ENCODE peak calls at places on chromosomes 2 and 18, in seven cellular contexts. One of them, this sample, is unnamed.

GRCh38 chr2:113799375-113799774 is 42.9 kb upstream of the SLC35F5 start:
- DNase-seq in tibial nerve: no peak
- DNase-seq in lung microvascular endothelial cell: no peak
- DNase-seq in GM20000: no peak
- DNase-seq in GDM1: no peak
- DNase-seq in stromal cell of bone marrow: no peak
- DNase-seq in NCI-H345: no peak
- DNase-seq in this sample: no peak

GRCh38 chr2:216775043-216775453 is 79.7 kb upstream of the IGFBP5 start:
- DNase-seq in tibial nerve: no peak
- DNase-seq in lung microvascular endothelial cell: peak; percentile 33
- DNase-seq in GM20000: no peak
- DNase-seq in GDM1: no peak
- DNase-seq in stromal cell of bone marrow: peak; percentile 97
- DNase-seq in NCI-H345: peak; percentile 44
- DNase-seq in this sample: no peak

GRCh38 chr2:175490306-175490705 is 308.8 kb upstream of the ATP5MC3 start:
- DNase-seq in tibial nerve: no peak
- DNase-seq in lung microvascular endothelial cell: no peak
- DNase-seq in GM20000: no peak
- DNase-seq in GDM1: no peak
- DNase-seq in stromal cell of bone marrow: no peak
- DNase-seq in NCI-H345: no peak
- DNase-seq in this sample: no peak

GRCh38 chr2:196249860-196250259 is 78.5 kb upstream of the STK17B start:
- DNase-seq in tibial nerve: no peak
- DNase-seq in lung microvascular endothelial cell: no peak
- DNase-seq in GM20000: peak; percentile 35
- DNase-seq in GDM1: peak; percentile 50
- DNase-seq in stromal cell of bone marrow: no peak
- DNase-seq in NCI-H345: no peak
- DNase-seq in this sample: no peak

GRCh38 chr2:161436411-161436810 is 20.3 kb downstream of the TBR1 start:
- DNase-seq in tibial nerve: no peak
- DNase-seq in lung microvascular endothelial cell: no peak
- DNase-seq in GM20000: no peak
- DNase-seq in GDM1: no peak
- DNase-seq in stromal cell of bone marrow: peak; percentile 90
- DNase-seq in NCI-H345: no peak
- DNase-seq in this sample: no peak

GRCh38 chr2:156331572-156332451 is 709 bp downstream of the NR4A2 start:
- DNase-seq in tibial nerve: peak; percentile 75
- DNase-seq in lung microvascular endothelial cell: peak; percentile 86
- DNase-seq in GM20000: peak; percentile 45
- DNase-seq in GDM1: peak; percentile 14
- DNase-seq in stromal cell of bone marrow: peak; percentile 80
- DNase-seq in NCI-H345: peak; percentile 58
- DNase-seq in this sample: peak; percentile 90

GRCh38 chr18:57797209-57797651 is 5.9 kb downstream of the ATP8B1 start:
- DNase-seq in tibial nerve: no peak
- DNase-seq in lung microvascular endothelial cell: no peak
- DNase-seq in GM20000: no peak
- DNase-seq in GDM1: no peak
- DNase-seq in stromal cell of bone marrow: no peak
- DNase-seq in NCI-H345: peak; percentile 80
- DNase-seq in this sample: no peak

GRCh38 chr18:76984193-76985155 is 148.1 kb downstream of the MBP start:
- DNase-seq in tibial nerve: no peak
- DNase-seq in lung microvascular endothelial cell: no peak
- DNase-seq in GM20000: no peak
- DNase-seq in GDM1: no peak
- DNase-seq in stromal cell of bone marrow: no peak
- DNase-seq in NCI-H345: no peak
- DNase-seq in this sample: no peak

GRCh38 chr2:36456227-36456788 is 100.7 kb downstream of the CRIM1 start:
- DNase-seq in tibial nerve: peak; percentile 37
- DNase-seq in lung microvascular endothelial cell: peak; percentile 84
- DNase-seq in GM20000: no peak
- DNase-seq in GDM1: no peak
- DNase-seq in stromal cell of bone marrow: no peak
- DNase-seq in NCI-H345: no peak
- DNase-seq in this sample: no peak

GRCh38 chr2:30541680-30542079 is 94.6 kb downstream of the LCLAT1 start:
- DNase-seq in tibial nerve: no peak
- DNase-seq in lung microvascular endothelial cell: no peak
- DNase-seq in GM20000: no peak
- DNase-seq in GDM1: no peak
- DNase-seq in stromal cell of bone marrow: no peak
- DNase-seq in NCI-H345: no peak
- DNase-seq in this sample: no peak

GRCh38 chr2:197675711-197676188 is 363 bp upstream of the RFTN2 start:
- DNase-seq in tibial nerve: no peak
- DNase-seq in lung microvascular endothelial cell: peak; percentile 75
- DNase-seq in GM20000: no peak
- DNase-seq in GDM1: no peak
- DNase-seq in stromal cell of bone marrow: peak; percentile 63
- DNase-seq in NCI-H345: no peak
- DNase-seq in this sample: no peak

GRCh38 chr2:169734172-169734847 is 678 bp downstream of the KLHL23 start:
- DNase-seq in tibial nerve: no peak
- DNase-seq in lung microvascular endothelial cell: peak; percentile 36
- DNase-seq in GM20000: peak; percentile 70
- DNase-seq in GDM1: peak; percentile 17
- DNase-seq in stromal cell of bone marrow: no peak
- DNase-seq in NCI-H345: peak; percentile 49
- DNase-seq in this sample: no peak

GRCh38 chr2:229553091-229553490 is 161.3 kb downstream of the DNER start:
- DNase-seq in tibial nerve: no peak
- DNase-seq in lung microvascular endothelial cell: no peak
- DNase-seq in GM20000: no peak
- DNase-seq in GDM1: no peak
- DNase-seq in stromal cell of bone marrow: peak; percentile 24
- DNase-seq in NCI-H345: no peak
- DNase-seq in this sample: no peak

GRCh38 chr2:8565399-8566154 is 116.3 kb upstream of the ID2 start:
- DNase-seq in tibial nerve: no peak
- DNase-seq in lung microvascular endothelial cell: no peak
- DNase-seq in GM20000: no peak
- DNase-seq in GDM1: no peak
- DNase-seq in stromal cell of bone marrow: no peak
- DNase-seq in NCI-H345: no peak
- DNase-seq in this sample: no peak